ENCODE peak calls at places on chromosomes 6 and 20, in four cellular contexts. F is T follicular helper cell, O is T-helper 1 cell, Y is PC-9. V is an unnamed sample.

GRCh38 chr6:146289816-146290588 is 253.6 kb upstream of the RAB32 start:
- DNase-seq in F (no peak), Y (no peak), O (no peak), V (no peak)

GRCh38 chr6:2579241-2579761 is 171.4 kb downstream of the MYLK4 start:
- DNase-seq in O (no peak), F (no peak), Y (no peak), V (no peak)

GRCh38 chr6:6559994-6560393 is 28.5 kb upstream of the LY86 start:
- DNase-seq in Y (no peak), O (no peak), F (no peak), V (no peak)

GRCh38 chr6:134436281-134436815 is 118.4 kb upstream of the SGK1 start:
- DNase-seq in O (no peak), Y (peak; percentile 75), F (peak; percentile 3), V (peak; percentile 58)

GRCh38 chr6:52994789-52995078 is 350 bp downstream of the GSTA4 start:
- DNase-seq in Y (no peak), F (no peak), O (peak; percentile 10), V (peak; percentile 5)

GRCh38 chr6:21240709-21241108 is 352.8 kb upstream of the SOX4 start:
- DNase-seq in Y (no peak), F (no peak), O (no peak), V (no peak)

GRCh38 chr6:86192123-86192522 is 549.4 kb upstream of the SYNCRIP start:
- DNase-seq in F (no peak), Y (no peak), O (no peak), V (no peak)

GRCh38 chr20:50798650-50799049 is 3.8 kb downstream of the BCAS4 start:
- DNase-seq in Y (no peak), F (no peak), O (no peak), V (no peak)

GRCh38 chr20:42125426-42125825 is 507.2 kb upstream of the CHD6 start:
- DNase-seq in O (no peak), Y (no peak), F (no peak), V (no peak)

V was measured in activated gamma-delta T cell treated with anti-CD3 and anti-CD28 coated beads, Interleukin-2, amount 50 U/mL, for 16 hours.